ENCODE peak calls at places on chromosomes 7 and 10, in five cellular contexts. R is progenitor cell of endocrine pancreas, A is GM12892, T is COR-L47, I is suprapubic skin. X is an unnamed sample.

GRCh38 chr7:12162420-12163113 is 48.5 kb upstream of the TMEM106B start:
- DNase-seq in A (no peak), R (no peak), T (no peak), I (no peak), X (no peak)

GRCh38 chr10:30850776-30851175 is 180.9 kb downstream of the ZNF438 start:
- DNase-seq in I (no peak), T (no peak), R (no peak), A (no peak), X (no peak)

GRCh38 chr10:9951481-9952257 is 1066.0 kb upstream of the CELF2 start:
- DNase-seq in A (no peak), R (no peak), T (no peak), I (no peak), X (no peak)

GRCh38 chr10:34759161-34759836 is 55.8 kb downstream of the PARD3 start:
- DNase-seq in A (no peak), T (no peak), R (no peak), I (no peak), X (no peak)

GRCh38 chr10:106557951-106558733 is 606.4 kb downstream of the SORCS1 start:
- DNase-seq in A (no peak), T (no peak), R (no peak), I (no peak), X (no peak)

GRCh38 chr10:132338876-132339275 is 6.9 kb downstream of the LRRC27 start:
- DNase-seq in R (no peak), T (no peak), A (no peak), I (no peak), X (no peak)

GRCh38 chr10:76133597-76134255 is 702.3 kb downstream of the LRMDA start:
- DNase-seq in I (no peak), T (peak), A (no peak), R (no peak), X (no peak)

GRCh38 chr7:135308583-135309327 is 75.1 kb downstream of the STRA8 start:
- DNase-seq in T (no peak), A (no peak), R (no peak), I (no peak), X (no peak)

GRCh38 chr10:31646519-31646918 is 282.1 kb downstream of the ARHGAP12 start:
- DNase-seq in R (no peak), I (no peak), A (no peak), T (no peak), X (no peak)

GRCh38 chr10:45319702-45320101 is 4.3 kb upstream of the OR13A1 start:
- DNase-seq in R (no peak), A (no peak), T (no peak), I (no peak), X (no peak)

GRCh38 chr7:9488555-9488954 is 1055.1 kb downstream of the NXPH1 start:
- DNase-seq in I (no peak), R (no peak), T (no peak), A (no peak), X (no peak)

GRCh38 chr10:26025500-26025899 is 91.5 kb downstream of the MYO3A start:
- DNase-seq in T (no peak), A (no peak), I (no peak), R (no peak), X (no peak)

GRCh38 chr10:22742678-22743077 is 28.3 kb upstream of the PIP4K2A start:
- DNase-seq in I (no peak), T (no peak), A (no peak), R (no peak), X (no peak)

GRCh38 chr7:95865716-95866371 is 93.5 kb downstream of the DYNC1I1 start:
- DNase-seq in R (no peak), A (no peak), T (peak), I (no peak), X (no peak)

GRCh38 chr7:6031567-6031966 is 391 bp downstream of the ANKRD61 start:
- DNase-seq in A (no peak), T (no peak), R (no peak), I (no peak), X (no peak)

X was measured in GM18507.